ENCODE peak calls at places on chromosomes 6 and 20, in six cellular contexts. One of them, this sample, is unnamed.

GRCh38 chr6:39335780-39336541 is 13.5 kb upstream of the KCNK16 start:
- DNase-seq in lower lobe of right lung: no peak
- DNase-seq in mesendoderm: no peak
- DNase-seq in neuronal stem cell: no peak
- DNase-seq in fibroblast of lung: peak; percentile 2
- DNase-seq in CD4-positive, alpha-beta memory T cell: no peak
- DNase-seq in this sample: no peak

GRCh38 chr20:40897177-40897700 is 131.4 kb upstream of the TOP1 start:
- DNase-seq in lower lobe of right lung: no peak
- DNase-seq in mesendoderm: no peak
- DNase-seq in neuronal stem cell: no peak
- DNase-seq in fibroblast of lung: peak; percentile 68
- DNase-seq in CD4-positive, alpha-beta memory T cell: no peak
- DNase-seq in this sample: no peak

GRCh38 chr20:13322621-13323020 is 101.5 kb downstream of the ISM1 start:
- DNase-seq in lower lobe of right lung: no peak
- DNase-seq in mesendoderm: peak; percentile 93
- DNase-seq in neuronal stem cell: no peak
- DNase-seq in fibroblast of lung: no peak
- DNase-seq in CD4-positive, alpha-beta memory T cell: no peak
- DNase-seq in this sample: no peak

GRCh38 chr20:58092871-58093270 is 135.6 kb downstream of the ANKRD60 start:
- DNase-seq in lower lobe of right lung: no peak
- DNase-seq in mesendoderm: no peak
- DNase-seq in neuronal stem cell: no peak
- DNase-seq in fibroblast of lung: no peak
- DNase-seq in CD4-positive, alpha-beta memory T cell: no peak
- DNase-seq in this sample: no peak

GRCh38 chr20:23966927-23967615 is 21.5 kb downstream of the GGTLC1 start:
- DNase-seq in lower lobe of right lung: no peak
- DNase-seq in mesendoderm: no peak
- DNase-seq in neuronal stem cell: no peak
- DNase-seq in fibroblast of lung: no peak
- DNase-seq in CD4-positive, alpha-beta memory T cell: no peak
- DNase-seq in this sample: peak; percentile 74

GRCh38 chr6:48472121-48472520 is 361.1 kb upstream of the PTCHD4 start:
- DNase-seq in lower lobe of right lung: no peak
- DNase-seq in mesendoderm: no peak
- DNase-seq in neuronal stem cell: no peak
- DNase-seq in fibroblast of lung: peak; percentile 31
- DNase-seq in CD4-positive, alpha-beta memory T cell: no peak
- DNase-seq in this sample: no peak

GRCh38 chr6:119195204-119195603 is 116.7 kb upstream of the FAM184A start:
- DNase-seq in lower lobe of right lung: no peak
- DNase-seq in mesendoderm: no peak
- DNase-seq in neuronal stem cell: no peak
- DNase-seq in fibroblast of lung: no peak
- DNase-seq in CD4-positive, alpha-beta memory T cell: no peak
- DNase-seq in this sample: no peak

GRCh38 chr6:12137480-12137879 is 125.4 kb downstream of the HIVEP1 start:
- DNase-seq in lower lobe of right lung: no peak
- DNase-seq in mesendoderm: no peak
- DNase-seq in neuronal stem cell: no peak
- DNase-seq in fibroblast of lung: peak; percentile 86
- DNase-seq in CD4-positive, alpha-beta memory T cell: no peak
- DNase-seq in this sample: peak; percentile 64

GRCh38 chr6:164227952-164228522 is 813.5 kb downstream of the QKI start:
- DNase-seq in lower lobe of right lung: no peak
- DNase-seq in mesendoderm: peak; percentile 4
- DNase-seq in neuronal stem cell: no peak
- DNase-seq in fibroblast of lung: no peak
- DNase-seq in CD4-positive, alpha-beta memory T cell: no peak
- DNase-seq in this sample: no peak

GRCh38 chr6:43247115-43247999 is 4.1 kb downstream of the TTBK1 start:
- DNase-seq in lower lobe of right lung: peak; percentile 91
- DNase-seq in mesendoderm: peak; percentile 89
- DNase-seq in neuronal stem cell: peak; percentile 85
- DNase-seq in fibroblast of lung: peak; percentile 32
- DNase-seq in CD4-positive, alpha-beta memory T cell: peak; percentile 85
- DNase-seq in this sample: peak; percentile 79

GRCh38 chr6:89859744-89860143 is 30.1 kb downstream of the CASP8AP2 start:
- DNase-seq in lower lobe of right lung: no peak
- DNase-seq in mesendoderm: no peak
- DNase-seq in neuronal stem cell: no peak
- DNase-seq in fibroblast of lung: no peak
- DNase-seq in CD4-positive, alpha-beta memory T cell: no peak
- DNase-seq in this sample: no peak

GRCh38 chr20:9203081-9203447 is 134.2 kb downstream of the PLCB4 start:
- DNase-seq in lower lobe of right lung: no peak
- DNase-seq in mesendoderm: no peak
- DNase-seq in neuronal stem cell: no peak
- DNase-seq in fibroblast of lung: peak; percentile 2
- DNase-seq in CD4-positive, alpha-beta memory T cell: no peak
- DNase-seq in this sample: no peak

GRCh38 chr6:97129111-97129510 is 153.9 kb downstream of the MMS22L start:
- DNase-seq in lower lobe of right lung: no peak
- DNase-seq in mesendoderm: no peak
- DNase-seq in neuronal stem cell: no peak
- DNase-seq in fibroblast of lung: peak; percentile 9
- DNase-seq in CD4-positive, alpha-beta memory T cell: no peak
- DNase-seq in this sample: no peak

GRCh38 chr6:1255646-1256365 is 56.1 kb upstream of the FOXQ1 start:
- DNase-seq in lower lobe of right lung: no peak
- DNase-seq in mesendoderm: peak; percentile 36
- DNase-seq in neuronal stem cell: no peak
- DNase-seq in fibroblast of lung: peak; percentile 72
- DNase-seq in CD4-positive, alpha-beta memory T cell: no peak
- DNase-seq in this sample: no peak

GRCh38 chr6:122789862-122790739 is 1.0 kb downstream of the SMPDL3A start:
- DNase-seq in lower lobe of right lung: no peak
- DNase-seq in mesendoderm: peak; percentile 60
- DNase-seq in neuronal stem cell: no peak
- DNase-seq in fibroblast of lung: peak; percentile 38
- DNase-seq in CD4-positive, alpha-beta memory T cell: no peak
- DNase-seq in this sample: peak; percentile 47

GRCh38 chr20:61954276-61955021 is 111.2 kb downstream of the TAF4 start:
- DNase-seq in lower lobe of right lung: peak; percentile 39
- DNase-seq in mesendoderm: no peak
- DNase-seq in neuronal stem cell: no peak
- DNase-seq in fibroblast of lung: no peak
- DNase-seq in CD4-positive, alpha-beta memory T cell: no peak
- DNase-seq in this sample: peak; percentile 41

GRCh38 chr6:31970604-31971271 is 1.2 kb downstream of the DXO start:
- DNase-seq in lower lobe of right lung: peak; percentile 51
- DNase-seq in mesendoderm: no peak
- DNase-seq in neuronal stem cell: no peak
- DNase-seq in fibroblast of lung: no peak
- DNase-seq in CD4-positive, alpha-beta memory T cell: peak; percentile 38
- DNase-seq in this sample: peak; percentile 69

GRCh38 chr20:47768016-47768953 is 17.0 kb downstream of the SULF2 start:
- DNase-seq in lower lobe of right lung: peak; percentile 82
- DNase-seq in mesendoderm: no peak
- DNase-seq in neuronal stem cell: no peak
- DNase-seq in fibroblast of lung: no peak
- DNase-seq in CD4-positive, alpha-beta memory T cell: no peak
- DNase-seq in this sample: peak; percentile 78

GRCh38 chr20:14337400-14338171 is at the start of gene FLRT3:
- DNase-seq in lower lobe of right lung: peak; percentile 69
- DNase-seq in mesendoderm: peak; percentile 98
- DNase-seq in neuronal stem cell: peak; percentile 91
- DNase-seq in fibroblast of lung: peak; percentile 97
- DNase-seq in CD4-positive, alpha-beta memory T cell: no peak
- DNase-seq in this sample: peak; percentile 75

GRCh38 chr6:53731906-53732636 is 62.7 kb upstream of the LRRC1 start:
- DNase-seq in lower lobe of right lung: no peak
- DNase-seq in mesendoderm: no peak
- DNase-seq in neuronal stem cell: no peak
- DNase-seq in fibroblast of lung: no peak
- DNase-seq in CD4-positive, alpha-beta memory T cell: no peak
- DNase-seq in this sample: no peak

GRCh38 chr20:46512943-46513844 is at the start of gene ZNF334:
- DNase-seq in lower lobe of right lung: peak; percentile 81
- DNase-seq in mesendoderm: peak; percentile 94
- DNase-seq in neuronal stem cell: peak; percentile 67
- DNase-seq in fibroblast of lung: peak; percentile 65
- DNase-seq in CD4-positive, alpha-beta memory T cell: no peak
- DNase-seq in this sample: peak; percentile 93

GRCh38 chr6:158213925-158214674 is 46.0 kb downstream of the GTF2H5 start:
- DNase-seq in lower lobe of right lung: peak; percentile 74
- DNase-seq in mesendoderm: peak; percentile 79
- DNase-seq in neuronal stem cell: no peak
- DNase-seq in fibroblast of lung: peak; percentile 86
- DNase-seq in CD4-positive, alpha-beta memory T cell: peak; percentile 42
- DNase-seq in this sample: peak; percentile 73
- H3K4me1 ChIP-seq in lower lobe of right lung: no peaks in the 10 kb centered on the region
- H3K4me1 ChIP-seq in mesendoderm: no peaks in the 10 kb centered on the region
- H3K4me1 ChIP-seq in neuronal stem cell: no peaks in the 10 kb centered on the region
- H3K4me1 ChIP-seq in fibroblast of lung: peaks cover 3% of the 10 kb centered on the region
- H3K4me1 ChIP-seq in CD4-positive, alpha-beta memory T cell: no peaks in the 10 kb centered on the region
- H3K4me1 ChIP-seq in this sample: no peaks in the 10 kb centered on the region

DNA sequence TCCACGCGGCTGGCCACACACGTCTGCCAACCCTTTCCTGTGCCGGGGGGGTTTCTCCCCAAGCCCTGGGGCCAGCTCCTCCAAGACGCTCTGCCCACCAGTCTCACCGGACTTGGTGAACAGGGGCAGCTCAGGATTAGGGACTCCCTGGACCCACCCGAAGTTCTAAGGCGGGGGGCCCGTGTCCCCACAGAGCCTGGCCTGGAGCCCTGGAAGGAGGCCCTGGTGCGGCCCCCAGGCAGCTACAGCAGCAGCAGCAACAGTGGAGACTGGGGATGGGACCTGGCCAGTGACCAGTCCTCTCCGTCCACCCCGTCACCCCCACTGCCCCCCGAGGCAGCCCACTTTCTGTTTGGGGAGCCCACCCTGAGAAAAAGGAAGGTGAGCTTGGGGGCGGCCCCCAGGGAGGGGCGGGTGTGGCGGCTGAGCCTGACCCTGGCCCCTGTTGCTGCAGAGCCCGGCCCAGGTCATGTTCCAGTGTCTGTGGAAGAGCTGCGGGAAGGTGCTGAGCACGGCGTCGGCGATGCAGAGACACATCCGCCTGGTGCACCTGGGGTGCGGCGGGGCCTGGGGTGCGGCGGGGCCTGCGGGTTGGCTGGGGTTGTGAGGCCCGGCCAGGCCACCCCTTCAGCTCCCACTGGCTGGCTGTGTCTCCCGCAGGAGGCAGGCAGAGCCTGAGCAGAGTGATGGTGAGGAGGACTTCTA is 2.3 kb downstream of the SLC2A4RG start:
- DNase-seq in lower lobe of right lung: no peak
- DNase-seq in mesendoderm: no peak
- DNase-seq in neuronal stem cell: no peak
- DNase-seq in fibroblast of lung: no peak
- DNase-seq in CD4-positive, alpha-beta memory T cell: no peak
- DNase-seq in this sample: no peak
- H3K4me3 ChIP-seq in lower lobe of right lung: peak overlapping the region; percentile 73
- H3K4me3 ChIP-seq in mesendoderm: no peak overlapping the region
- H3K4me3 ChIP-seq in neuronal stem cell: no peak overlapping the region
- H3K4me3 ChIP-seq in fibroblast of lung: peak overlapping the region; percentile 74
- H3K4me3 ChIP-seq in CD4-positive, alpha-beta memory T cell: no peak overlapping the region
- H3K4me3 ChIP-seq in this sample: no peak overlapping the region

GRCh38 chr6:22596011-22596410 is 26.6 kb downstream of the HDGFL1 start:
- DNase-seq in lower lobe of right lung: no peak
- DNase-seq in mesendoderm: no peak
- DNase-seq in neuronal stem cell: no peak
- DNase-seq in fibroblast of lung: no peak
- DNase-seq in CD4-positive, alpha-beta memory T cell: no peak
- DNase-seq in this sample: no peak

GRCh38 chr6:22598386-22598785 is 29.0 kb downstream of the HDGFL1 start:
- DNase-seq in lower lobe of right lung: no peak
- DNase-seq in mesendoderm: peak; percentile 31
- DNase-seq in neuronal stem cell: no peak
- DNase-seq in fibroblast of lung: no peak
- DNase-seq in CD4-positive, alpha-beta memory T cell: no peak
- DNase-seq in this sample: no peak

GRCh38 chr6:22600059-22600458 is 30.7 kb downstream of the HDGFL1 start:
- DNase-seq in lower lobe of right lung: no peak
- DNase-seq in mesendoderm: no peak
- DNase-seq in neuronal stem cell: no peak
- DNase-seq in fibroblast of lung: peak; percentile 8
- DNase-seq in CD4-positive, alpha-beta memory T cell: no peak
- DNase-seq in this sample: no peak

GRCh38 chr6:22605736-22606135 is 36.4 kb downstream of the HDGFL1 start:
- DNase-seq in lower lobe of right lung: no peak
- DNase-seq in mesendoderm: no peak
- DNase-seq in neuronal stem cell: no peak
- DNase-seq in fibroblast of lung: no peak
- DNase-seq in CD4-positive, alpha-beta memory T cell: no peak
- DNase-seq in this sample: no peak

GRCh38 chr6:22601941-22602340 is 32.6 kb downstream of the HDGFL1 start:
- DNase-seq in lower lobe of right lung: no peak
- DNase-seq in mesendoderm: no peak
- DNase-seq in neuronal stem cell: no peak
- DNase-seq in fibroblast of lung: no peak
- DNase-seq in CD4-positive, alpha-beta memory T cell: no peak
- DNase-seq in this sample: no peak
- H3K27ac ChIP-seq in lower lobe of right lung: no peak overlapping the region
- H3K27ac ChIP-seq in mesendoderm: no peak overlapping the region
- H3K27ac ChIP-seq in neuronal stem cell: no peak overlapping the region
- H3K27ac ChIP-seq in fibroblast of lung: no peak overlapping the region
- H3K27ac ChIP-seq in CD4-positive, alpha-beta memory T cell: no peak overlapping the region
- H3K27ac ChIP-seq in this sample: no peak overlapping the region

GRCh38 chr20:1438361-1438760 is 28.3 kb downstream of the NSFL1C start:
- DNase-seq in lower lobe of right lung: no peak
- DNase-seq in mesendoderm: no peak
- DNase-seq in neuronal stem cell: no peak
- DNase-seq in fibroblast of lung: no peak
- DNase-seq in CD4-positive, alpha-beta memory T cell: no peak
- DNase-seq in this sample: no peak

GRCh38 chr20:1443085-1443484 is 23.6 kb downstream of the NSFL1C start:
- DNase-seq in lower lobe of right lung: no peak
- DNase-seq in mesendoderm: no peak
- DNase-seq in neuronal stem cell: no peak
- DNase-seq in fibroblast of lung: no peak
- DNase-seq in CD4-positive, alpha-beta memory T cell: no peak
- DNase-seq in this sample: peak; percentile 54

GRCh38 chr20:1442304-1442703 is 24.3 kb downstream of the NSFL1C start:
- DNase-seq in lower lobe of right lung: no peak
- DNase-seq in mesendoderm: no peak
- DNase-seq in neuronal stem cell: no peak
- DNase-seq in fibroblast of lung: no peak
- DNase-seq in CD4-positive, alpha-beta memory T cell: no peak
- DNase-seq in this sample: no peak

GRCh38 chr20:1440024-1440423 is 26.6 kb downstream of the NSFL1C start:
- DNase-seq in lower lobe of right lung: no peak
- DNase-seq in mesendoderm: peak; percentile 85
- DNase-seq in neuronal stem cell: no peak
- DNase-seq in fibroblast of lung: peak; percentile 15
- DNase-seq in CD4-positive, alpha-beta memory T cell: no peak
- DNase-seq in this sample: no peak

GRCh38 chr20:1441133-1441532 is 25.5 kb downstream of the NSFL1C start:
- DNase-seq in lower lobe of right lung: no peak
- DNase-seq in mesendoderm: no peak
- DNase-seq in neuronal stem cell: no peak
- DNase-seq in fibroblast of lung: no peak
- DNase-seq in CD4-positive, alpha-beta memory T cell: no peak
- DNase-seq in this sample: no peak
- H3K4me1 ChIP-seq in lower lobe of right lung: no peaks in the 10 kb centered on the region
- H3K4me1 ChIP-seq in mesendoderm: no peaks in the 10 kb centered on the region
- H3K4me1 ChIP-seq in neuronal stem cell: no peaks in the 10 kb centered on the region
- H3K4me1 ChIP-seq in fibroblast of lung: no peaks in the 10 kb centered on the region
- H3K4me1 ChIP-seq in CD4-positive, alpha-beta memory T cell: no peaks in the 10 kb centered on the region
- H3K4me1 ChIP-seq in this sample: no peaks in the 10 kb centered on the region

This sample was measured in right cardiac atrium.